ENCODE peak calls at places on chromosomes 4 and X, in eight cellular contexts. E, R, I, N, X, M, P and L are unnamed samples.

GRCh38 chr4:37392540-37393255 is 148.2 kb downstream of the NWD2 start:
- DNase-seq in P (peak), X (peak), N (no peak), E (no peak), M (no peak), R (no peak), I (no peak), L (no peak)

GRCh38 chr4:186104114-186104894 is at the start of gene FAM149A:
- DNase-seq in X (no peak), E (no peak), P (no peak), M (no peak), N (peak), I (no peak), R (no peak), L (peak)

GRCh38 chr4:15457401-15458201 is 12.1 kb upstream of the CC2D2A start:
- DNase-seq in P (peak), E (no peak), R (no peak), X (peak), M (no peak), I (no peak), N (no peak), L (no peak)

GRCh38 chrX:102067966-102068723 is 57.3 kb upstream of the TCEAL2 start:
- DNase-seq in I (no peak), P (peak), N (no peak), E (no peak), X (peak), R (no peak), M (no peak), L (no peak)

GRCh38 chr4:101262683-101263082 is 84.6 kb downstream of the PPP3CA start:
- DNase-seq in R (no peak), I (no peak), X (no peak), P (no peak), M (no peak), N (no peak), E (no peak), L (no peak)

GRCh38 chrX:23389196-23389792 is 54.6 kb downstream of the PTCHD1 start:
- DNase-seq in R (no peak), X (no peak), E (no peak), N (no peak), M (no peak), P (no peak), I (no peak), L (no peak)

GRCh38 chrX:129574214-129574613 is 34.2 kb downstream of the OCRL start:
- DNase-seq in X (no peak), E (no peak), N (no peak), M (no peak), P (no peak), I (no peak), R (no peak), L (no peak)

GRCh38 chr4:159516556-159516955 is 413.7 kb downstream of the RAPGEF2 start:
- DNase-seq in N (no peak), I (no peak), R (no peak), P (peak), E (no peak), M (no peak), X (peak), L (no peak)

GRCh38 chrX:23726196-23726595 is 16.9 kb downstream of the ACOT9 start:
- DNase-seq in X (no peak), P (no peak), R (no peak), E (no peak), M (no peak), I (no peak), N (no peak), L (no peak)

GRCh38 chr4:166493828-166494432 is 620.9 kb downstream of the TLL1 start:
- DNase-seq in M (no peak), N (no peak), X (no peak), I (peak), R (no peak), P (peak), E (no peak), L (no peak)

GRCh38 chrX:110989447-110989846 is 106.5 kb upstream of the PAK3 start:
- DNase-seq in P (no peak), M (no peak), X (no peak), I (no peak), N (no peak), E (no peak), R (no peak), L (no peak)

GRCh38 chr4:66169341-66169740 is 499.1 kb upstream of the EPHA5 start:
- DNase-seq in M (no peak), P (peak), E (no peak), X (peak), I (no peak), R (no peak), N (no peak), L (no peak)

DNA sequence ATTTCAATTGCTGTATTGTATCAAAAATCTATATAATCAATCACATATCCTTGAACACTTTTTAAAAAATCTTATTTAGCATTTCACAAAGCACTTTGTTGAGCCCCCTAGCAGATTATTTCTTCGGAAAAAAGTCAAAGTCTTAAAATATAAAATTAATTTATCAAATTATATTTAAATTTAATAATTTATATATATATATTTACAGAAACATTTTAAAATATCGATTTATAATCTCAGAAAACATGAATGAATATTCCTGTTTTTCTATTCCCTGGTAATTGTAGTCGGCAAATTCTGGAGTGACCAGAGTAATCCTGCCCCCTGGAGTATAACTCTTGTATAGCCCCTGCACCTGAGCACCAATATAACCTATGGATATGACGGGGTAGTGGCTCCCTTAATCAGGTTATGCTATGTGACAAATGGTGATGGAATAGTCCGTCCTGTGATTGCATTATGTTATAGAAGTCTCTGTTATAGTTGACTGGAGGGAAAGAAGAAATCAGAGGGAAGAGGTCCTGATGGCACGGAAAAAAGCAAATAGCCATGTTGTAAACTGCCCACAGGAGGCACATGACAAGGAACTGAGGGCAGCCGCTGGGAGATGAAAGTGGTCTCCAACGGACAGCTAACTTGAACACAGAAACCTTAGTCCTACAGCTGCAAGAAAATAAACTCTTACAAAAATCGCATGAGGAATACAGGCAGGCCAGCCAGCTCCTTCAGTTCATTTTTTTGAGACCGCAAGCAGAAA is 1092.3 kb downstream of the ARAP2 start:
- DNase-seq in N (no peak), X (no peak), R (no peak), P (no peak), M (no peak), E (no peak), I (no peak), L (no peak)
- TF ChIP-seq CTCF in N (peak), X (no peak), R (no peak), P (no peak), M (no peak), E (no peak), I (peak), L (no peak)

DNA sequence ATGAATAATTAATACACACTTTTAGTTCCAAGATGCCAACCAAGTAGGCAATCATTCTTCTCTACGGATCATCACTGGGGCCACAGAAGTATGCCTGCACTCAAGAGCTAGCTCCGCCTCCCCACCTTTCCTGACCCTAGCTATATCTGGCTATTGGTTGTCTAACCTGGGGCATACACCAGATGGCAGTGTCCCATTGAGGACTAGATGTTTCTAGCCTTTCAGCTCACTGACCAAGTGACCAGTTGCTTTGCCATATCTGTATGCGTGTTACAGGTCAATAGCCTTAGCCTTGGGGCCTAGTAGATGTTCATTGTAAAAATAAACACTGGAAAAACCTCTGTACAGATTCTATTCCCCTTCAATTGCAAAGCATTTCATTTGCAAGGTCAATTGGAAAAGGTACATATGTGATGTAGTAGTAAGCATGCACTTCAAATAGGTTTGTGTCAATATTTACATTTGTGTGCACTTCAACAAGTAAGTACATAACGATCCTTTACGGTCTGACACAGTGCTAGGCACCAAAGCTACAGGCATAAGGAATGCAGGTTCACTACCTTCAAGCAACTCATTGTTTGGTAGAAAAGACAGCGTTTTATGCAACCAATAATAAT is 521.7 kb downstream of the PPARGC1A start:
- DNase-seq in P (no peak), E (no peak), M (peak), I (no peak), N (no peak), X (peak), R (no peak), L (no peak)
- TF ChIP-seq CTCF in P (peak), E (no peak), M (no peak), I (peak), N (peak), X (no peak), R (no peak), L (no peak)

DNA sequence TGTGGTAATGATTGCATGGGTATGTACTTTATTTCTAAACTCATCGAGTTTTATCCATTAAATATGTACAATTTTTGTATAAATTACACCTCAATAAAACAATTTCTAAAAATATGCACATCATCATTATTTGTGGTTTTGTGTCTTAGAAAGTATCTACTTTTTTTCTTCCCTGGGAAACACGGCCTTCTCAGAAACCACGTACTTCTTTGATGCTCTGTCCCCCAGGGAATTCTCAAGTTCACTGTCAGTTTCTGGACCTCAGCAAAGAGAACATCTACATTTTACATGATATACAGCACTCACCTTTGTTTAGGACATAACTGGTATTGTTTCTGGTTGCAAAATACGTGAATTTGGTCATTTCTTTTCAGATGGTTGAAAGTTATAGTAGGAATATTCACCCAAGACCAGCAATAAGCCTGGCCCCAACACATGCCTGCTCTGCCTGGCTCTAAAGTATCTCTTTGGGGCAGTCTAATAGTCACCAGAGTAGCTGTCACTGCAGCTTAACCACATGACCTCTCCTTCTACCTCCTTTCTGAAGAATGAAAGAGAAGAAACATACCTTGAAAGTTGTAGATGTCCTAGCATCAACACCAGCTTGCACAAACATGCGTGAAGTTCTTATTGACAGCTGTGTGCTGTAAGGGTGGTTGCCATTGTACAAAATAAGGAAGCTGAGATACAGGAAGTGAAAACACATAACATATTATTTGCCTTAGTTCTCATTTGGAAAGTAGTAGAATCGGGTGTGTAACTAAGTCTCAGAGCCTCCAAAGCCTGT is 48.4 kb upstream of the SPANXN4 start:
- DNase-seq in E (no peak), M (no peak), P (no peak), X (no peak), R (no peak), I (no peak), N (no peak), L (no peak)
- TF ChIP-seq CTCF in E (no peak), M (no peak), P (no peak), X (no peak), R (no peak), I (no peak), N (no peak), L (no peak)

DNA sequence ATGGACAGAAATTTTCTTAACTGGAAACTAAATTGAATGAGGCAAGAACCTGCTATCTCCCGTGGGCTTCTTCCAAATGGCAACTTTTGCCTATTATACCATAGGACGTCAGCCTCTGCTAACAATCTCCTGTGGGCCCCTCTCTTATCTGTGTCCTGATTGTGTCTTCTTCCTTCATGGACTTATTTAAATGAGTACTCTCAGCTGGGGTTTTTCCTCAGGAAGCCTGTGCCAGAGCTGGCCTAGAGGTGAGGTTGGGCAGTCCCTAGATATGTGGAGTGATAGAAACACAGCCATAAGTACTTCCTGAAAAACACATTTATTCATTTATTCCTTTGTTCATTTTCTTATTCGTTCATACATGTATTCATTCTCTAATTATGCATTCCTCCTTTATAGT is 712.5 kb upstream of the SLIT2 start:
- DNase-seq in E (no peak), P (no peak), I (no peak), X (no peak), N (no peak), R (no peak), M (no peak), L (no peak)
- TF ChIP-seq CTCF in E (no peak), P (no peak), I (no peak), X (no peak), N (no peak), R (no peak), M (no peak), L (no peak)

DNA sequence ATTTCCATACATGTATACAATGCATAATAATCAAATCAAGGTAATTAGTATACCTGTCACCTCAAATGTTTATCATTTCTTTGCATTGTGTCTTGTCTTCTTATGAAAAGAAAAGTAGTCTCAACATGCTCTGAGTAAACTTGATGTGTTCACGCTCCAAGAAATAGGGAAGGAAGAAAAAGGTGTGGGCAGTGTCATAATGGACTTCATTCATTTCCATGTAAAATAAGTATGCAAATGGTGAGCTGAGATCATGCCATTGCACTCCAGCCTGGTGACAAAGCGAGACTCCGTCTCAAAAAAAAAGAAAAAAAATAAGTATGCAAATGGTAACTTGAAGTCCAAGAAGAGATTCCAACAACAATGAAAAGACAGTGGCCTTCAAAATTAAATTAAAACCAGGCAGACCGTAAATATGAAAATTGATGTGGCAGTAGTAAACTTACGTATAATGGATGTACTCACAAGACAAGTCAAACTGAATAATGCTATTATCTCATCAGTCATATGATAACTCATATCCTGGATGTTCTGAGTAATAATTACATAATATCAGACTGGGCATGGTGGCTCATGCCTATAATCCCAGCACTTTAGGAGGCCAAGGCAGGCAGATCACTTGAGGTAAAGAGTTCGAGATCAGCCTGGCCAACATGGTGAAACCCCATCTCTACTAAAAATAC is 6.0 kb upstream of the CWH43 start:
- DNase-seq in N (no peak), E (no peak), I (peak), P (no peak), R (no peak), X (no peak), M (no peak), L (no peak)
- TF ChIP-seq CTCF in N (no peak), E (no peak), I (no peak), P (no peak), R (no peak), X (no peak), M (no peak), L (no peak)

GRCh38 chr4:24809376-24809775 is 14.0 kb downstream of the SOD3 start:
- DNase-seq in P (no peak), M (no peak), R (no peak), I (no peak), E (no peak), N (no peak), X (no peak), L (no peak)
- TF ChIP-seq CTCF in P (no peak), M (no peak), R (no peak), I (peak), E (no peak), N (peak), X (no peak), L (no peak)

DNA sequence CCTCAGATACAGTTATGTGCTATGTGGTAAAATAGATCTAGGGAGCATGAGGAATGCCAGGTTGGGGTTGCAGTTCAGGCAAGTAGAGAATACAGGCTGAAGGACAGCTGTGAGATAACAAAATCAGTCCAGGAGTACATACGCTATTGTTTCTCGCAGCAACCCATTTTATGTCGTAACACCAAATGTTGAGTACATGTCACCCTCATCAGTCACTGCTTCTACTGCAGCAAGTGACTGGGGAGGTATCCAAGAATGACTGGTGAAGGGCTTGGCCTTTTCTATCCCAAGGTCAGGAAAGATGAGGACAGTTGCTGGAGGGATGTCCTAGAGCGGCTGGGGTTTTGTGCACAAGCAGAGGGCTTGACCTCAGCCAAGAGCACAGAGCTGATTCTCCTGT is 172.1 kb downstream of the CBR4 start:
- DNase-seq in E (no peak), M (no peak), I (no peak), X (no peak), R (no peak), N (no peak), P (no peak), L (no peak)
- TF ChIP-seq CTCF in E (no peak), M (no peak), I (no peak), X (no peak), R (no peak), N (no peak), P (no peak), L (no peak)